ENCODE peak calls at places on chromosomes 1 and 21, in five cellular contexts. Q is ovary, F is PC-3, W is left lung, D is uterus. O is an unnamed sample.

GRCh38 chr1:156502749-156503671 is 2.4 kb upstream of the MEF2D start:
- DNase-seq in Q (peak), F (peak), W (peak), D (peak), O (no peak)

GRCh38 chr1:154019940-154020339 is 29.4 kb downstream of the RPS27 start:
- DNase-seq in Q (no peak), F (no peak), W (no peak), D (no peak), O (no peak)

GRCh38 chr1:150876111-150876434 is 326 bp downstream of the ARNT start:
- DNase-seq in Q (no peak), F (peak), W (no peak), D (no peak), O (no peak)

GRCh38 chr1:93844262-93845045 is 34.6 kb downstream of the DNTTIP2 start:
- DNase-seq in Q (no peak), F (peak), W (peak), D (peak), O (no peak)

GRCh38 chr1:236395780-236396664 is 1.9 kb downstream of the EDARADD start:
- DNase-seq in Q (no peak), F (no peak), W (no peak), D (no peak), O (no peak)

GRCh38 chr1:56397811-56398231 is 181.5 kb downstream of the PLPP3 start:
- DNase-seq in Q (no peak), F (peak), W (no peak), D (no peak), O (no peak)

GRCh38 chr1:233114159-233114558 is 163.7 kb downstream of the NTPCR start:
- DNase-seq in Q (no peak), F (peak), W (no peak), D (no peak), O (no peak)

GRCh38 chr1:30660241-30660640 is 63.1 kb downstream of the MATN1 start:
- DNase-seq in Q (no peak), F (no peak), W (no peak), D (no peak), O (no peak)

GRCh38 chr1:199510314-199510713 is 517.2 kb upstream of the NR5A2 start:
- DNase-seq in Q (no peak), F (no peak), W (no peak), D (no peak), O (no peak)

GRCh38 chr1:12384836-12385456 is 155.1 kb downstream of the VPS13D start:
- DNase-seq in Q (no peak), F (peak), W (no peak), D (no peak), O (peak)

GRCh38 chr1:222068937-222069336 is 327.0 kb upstream of the DUSP10 start:
- DNase-seq in Q (no peak), F (peak), W (no peak), D (no peak), O (no peak)

GRCh38 chr1:231376875-231377549 is 38.9 kb downstream of the SPRTN start:
- DNase-seq in Q (no peak), F (peak), W (no peak), D (no peak), O (no peak)

GRCh38 chr1:26999440-26999987 is 6.0 kb downstream of the TRNP1 start:
- DNase-seq in Q (peak), F (peak), W (peak), D (peak), O (no peak)

GRCh38 chr1:44405041-44405803 is at the start of gene RNF220:
- DNase-seq in Q (peak), F (peak), W (peak), D (no peak), O (no peak)

GRCh38 chr1:15158506-15159165 is 5.1 kb downstream of the TMEM51 start:
- DNase-seq in Q (no peak), F (peak), W (no peak), D (no peak), O (no peak)

GRCh38 chr1:82161651-82162238 is 361.0 kb downstream of the ADGRL2 start:
- DNase-seq in Q (no peak), F (peak), W (no peak), D (no peak), O (no peak)

GRCh38 chr1:89610457-89610991 is 22.4 kb upstream of the LRRC8C start:
- DNase-seq in Q (no peak), F (no peak), W (no peak), D (no peak), O (peak)

GRCh38 chr1:47418681-47419272 is 2.7 kb downstream of the FOXE3 start:
- DNase-seq in Q (no peak), F (no peak), W (no peak), D (no peak), O (no peak)

GRCh38 chr1:223308141-223308540 is 55.8 kb downstream of the SUSD4 start:
- DNase-seq in Q (no peak), F (no peak), W (no peak), D (no peak), O (no peak)

GRCh38 chr1:183476081-183476480 is 3.8 kb downstream of the SMG7 start:
- DNase-seq in Q (no peak), F (no peak), W (no peak), D (no peak), O (no peak)

GRCh38 chr1:16249838-16250241 is 12.9 kb upstream of the CPLANE2 start:
- DNase-seq in Q (peak), F (peak), W (no peak), D (peak), O (no peak)

GRCh38 chr1:170666661-170667060 is 2.7 kb downstream of the PRRX1 start:
- DNase-seq in Q (peak), F (no peak), W (no peak), D (peak), O (no peak)

GRCh38 chr1:91583326-91583755 is 82.7 kb downstream of the CDC7 start:
- DNase-seq in Q (no peak), F (peak), W (no peak), D (no peak), O (no peak)

GRCh38 chr1:167109125-167109524 is 15.2 kb downstream of the STYXL2 start:
- DNase-seq in Q (no peak), F (peak), W (no peak), D (no peak), O (no peak)

GRCh38 chr1:39006726-39007645 is 15.9 kb downstream of the AKIRIN1 start:
- DNase-seq in Q (no peak), F (no peak), W (no peak), D (no peak), O (no peak)

GRCh38 chr1:107935396-107936064 is 29.4 kb downstream of the VAV3 start:
- DNase-seq in Q (no peak), F (peak), W (no peak), D (no peak), O (no peak)

GRCh38 chr1:5996641-5997270 is 4.5 kb upstream of the NPHP4 start:
- DNase-seq in Q (no peak), F (no peak), W (no peak), D (no peak), O (no peak)

GRCh38 chr1:24290933-24291487 is 28.1 kb upstream of the GRHL3 start:
- DNase-seq in Q (no peak), F (no peak), W (no peak), D (no peak), O (no peak)

GRCh38 chr1:187212377-187212776 is 383.6 kb downstream of the PLA2G4A start:
- DNase-seq in Q (no peak), F (no peak), W (no peak), D (no peak), O (no peak)

GRCh38 chr1:109984190-109984455 is 442 bp upstream of the AHCYL1 start:
- DNase-seq in Q (no peak), F (peak), W (no peak), D (no peak), O (no peak)

GRCh38 chr1:36771222-36771621 is 263.1 kb downstream of the GRIK3 start:
- DNase-seq in Q (no peak), F (no peak), W (no peak), D (no peak), O (no peak)

GRCh38 chr1:229803601-229804217 is 177.7 kb downstream of the URB2 start:
- DNase-seq in Q (no peak), F (peak), W (no peak), D (no peak), O (no peak)

GRCh38 chr1:67988066-67988465 is 62.4 kb downstream of the DIRAS3 start:
- DNase-seq in Q (peak), F (no peak), W (no peak), D (peak), O (no peak)

GRCh38 chr1:168676861-168677260 is 52.1 kb downstream of the DPT start:
- DNase-seq in Q (no peak), F (no peak), W (no peak), D (no peak), O (no peak)

GRCh38 chr1:75672528-75673393 is 51.7 kb upstream of the ACADM start:
- DNase-seq in Q (no peak), F (peak), W (peak), D (no peak), O (no peak)

GRCh38 chr1:192959657-192960186 is 99.4 kb downstream of the UCHL5 start:
- DNase-seq in Q (no peak), F (no peak), W (no peak), D (no peak), O (no peak)

GRCh38 chr1:162003061-162003824 is 20.4 kb downstream of the OLFML2B start:
- DNase-seq in Q (no peak), F (peak), W (peak), D (peak), O (no peak)

GRCh38 chr1:43358121-43358745 is 548 bp upstream of the CDC20 start:
- DNase-seq in Q (no peak), F (peak), W (no peak), D (no peak), O (no peak)
- TF ChIP-seq CTCF in Q (no peak), F (peak), W (no peak), D (no peak), O (peak)

DNA sequence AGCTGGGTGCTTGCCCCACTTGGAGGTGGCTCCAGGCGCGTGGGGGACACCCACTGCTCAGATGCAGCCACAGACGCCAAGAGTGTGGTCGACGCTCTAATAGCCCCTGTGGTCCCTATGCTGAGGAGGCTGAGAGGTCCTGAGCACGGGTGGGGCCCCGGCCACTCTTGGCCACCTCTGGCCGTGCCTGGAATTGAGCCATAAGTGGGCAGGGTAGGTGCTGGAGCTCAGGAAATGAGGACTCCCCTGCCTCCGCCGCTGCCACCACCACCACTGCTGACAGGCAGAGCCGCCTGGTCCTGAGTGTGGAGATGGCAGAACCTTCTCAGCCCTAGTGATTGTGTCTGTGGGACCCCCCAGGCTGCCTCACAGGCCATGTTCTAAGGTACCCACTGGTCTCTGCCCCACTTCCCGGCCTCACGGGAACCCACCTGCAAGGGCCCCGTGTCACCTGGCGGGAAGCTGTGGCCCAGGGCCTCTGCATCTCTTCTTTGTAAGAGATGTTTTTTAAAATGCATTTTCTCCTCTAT is 34.6 kb upstream of the DIP2A start:
- DNase-seq in Q (no peak), F (no peak), W (no peak), D (no peak), O (no peak)
- H3K27ac ChIP-seq in Q (no peak), F (no peak), W (no peak), D (no peak), O (peak)

DNA sequence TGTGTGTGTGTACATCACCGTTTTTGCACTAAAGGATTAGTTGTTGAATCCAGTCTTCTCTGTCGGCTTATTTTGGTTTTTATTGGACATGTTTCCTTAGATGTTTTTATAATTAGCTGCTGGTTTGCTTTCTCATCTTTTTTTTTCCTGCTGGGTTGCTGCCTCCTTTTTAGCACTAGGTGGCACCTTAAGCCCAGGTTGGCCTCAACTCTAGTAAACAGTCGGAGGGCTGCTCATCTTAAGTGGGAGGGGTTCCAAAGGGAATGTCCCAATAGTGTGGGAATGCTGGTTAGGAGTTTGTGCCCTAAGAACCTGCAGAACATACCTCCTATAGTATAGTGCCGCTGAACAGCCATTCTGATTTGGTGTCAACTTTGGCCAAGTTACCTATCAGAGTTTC is 570.1 kb upstream of the CXADR start:
- DNase-seq in Q (no peak), F (peak), W (no peak), D (no peak), O (no peak)
- TF ChIP-seq CTCF in Q (no peak), F (peak), W (no peak), D (no peak), O (no peak)

DNA sequence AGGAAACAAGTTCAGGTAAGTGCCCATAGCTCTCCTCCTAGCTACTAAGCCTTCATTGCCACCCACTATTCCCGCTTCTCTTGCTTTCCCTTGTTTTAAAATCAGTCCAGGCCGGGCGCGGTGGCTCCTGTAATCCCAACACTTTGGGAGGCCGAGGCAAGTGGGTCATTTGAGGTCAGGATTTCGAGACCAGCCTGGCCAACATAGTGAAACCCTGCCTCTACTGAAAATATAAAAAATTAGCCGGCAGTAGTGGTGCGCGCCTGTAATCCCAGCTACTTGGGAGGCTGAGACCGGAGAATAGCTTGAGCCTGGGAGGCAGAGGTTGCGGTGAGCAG is 4.4 kb upstream of the CTTNBP2NL start:
- DNase-seq in Q (peak), F (no peak), W (no peak), D (no peak), O (no peak)
- H3K27ac ChIP-seq in Q (no peak), F (no peak), W (peak), D (peak), O (no peak)

DNA sequence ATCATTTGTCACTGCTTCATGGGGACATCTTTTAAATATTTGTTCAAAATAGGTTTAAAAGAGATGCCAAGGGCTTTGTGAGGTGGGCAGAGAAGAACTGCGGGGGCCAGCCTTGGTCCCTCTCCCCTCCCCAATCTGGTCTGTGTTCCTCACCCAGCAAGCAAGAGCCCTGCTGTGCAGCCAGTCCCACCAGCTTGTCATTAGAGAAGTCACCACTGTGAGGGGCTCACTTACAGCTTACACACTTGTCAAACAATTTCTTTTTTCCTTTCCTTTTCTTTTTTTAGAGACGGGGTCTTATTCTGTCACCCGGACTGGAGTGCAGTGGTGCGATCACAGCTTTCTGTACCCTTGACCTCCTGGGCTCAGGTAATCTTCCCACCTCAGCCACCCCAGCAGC is 10.3 kb upstream of the CDK18 start:
- DNase-seq in Q (no peak), F (no peak), W (no peak), D (no peak), O (no peak)
- TF ChIP-seq CTCF in Q (no peak), F (peak), W (no peak), D (no peak), O (no peak)